ENCODE peak calls at places on chromosomes 3 and 15, in eight cellular contexts. R is bronchial epithelial cell, U is upper lobe of left lung, A is PC-3, I is lower leg skin, G is GM10248, V is GM12864, T is cardiac muscle cell. E is an unnamed sample.

GRCh38 chr15:100849021-100849831 is 30.4 kb upstream of the ALDH1A3 start:
- DNase-seq in V (no peak), T (peak), R (peak), A (peak), U (peak), G (peak), I (no peak), E (peak)

GRCh38 chr15:93865610-93866009 is 365.8 kb upstream of the MCTP2 start:
- DNase-seq in V (no peak), U (no peak), G (no peak), A (no peak), I (no peak), T (no peak), R (no peak), E (no peak)

GRCh38 chr3:11136871-11137626 is 17.2 kb upstream of the HRH1 start:
- DNase-seq in T (peak), V (no peak), U (no peak), R (peak), G (no peak), I (peak), A (peak), E (no peak)

GRCh38 chr3:69962053-69962452 is 37.5 kb upstream of the SAMMSON start:
- DNase-seq in A (no peak), I (no peak), U (no peak), V (no peak), R (no peak), T (no peak), G (no peak), E (no peak)

GRCh38 chr3:8627541-8627940 is 17.1 kb downstream of the SSUH2 start:
- DNase-seq in R (no peak), V (no peak), T (no peak), I (no peak), A (no peak), G (no peak), U (no peak), E (no peak)

GRCh38 chr3:129018271-129018670 is 17.2 kb downstream of the EFCC1 start:
- DNase-seq in I (no peak), G (no peak), R (no peak), U (no peak), T (no peak), V (no peak), A (no peak), E (no peak)

GRCh38 chr3:195558602-195559001 is 15.5 kb upstream of the PPP1R2 start:
- DNase-seq in V (no peak), A (peak), G (peak), T (peak), U (peak), I (no peak), R (peak), E (no peak)

GRCh38 chr3:53630547-53630946 is 136.1 kb downstream of the CACNA1D start:
- DNase-seq in A (peak), U (no peak), V (no peak), R (peak), T (no peak), G (no peak), I (no peak), E (no peak)

GRCh38 chr3:79369306-79369705 is 398.5 kb downstream of the ROBO1 start:
- DNase-seq in A (peak), G (no peak), V (no peak), T (peak), U (no peak), R (no peak), I (no peak), E (no peak)

GRCh38 chr3:56855856-56856538 is 54.2 kb upstream of the ARHGEF3 start:
- DNase-seq in R (no peak), U (peak), V (no peak), T (peak), A (peak), I (no peak), G (peak), E (peak)

GRCh38 chr15:44501768-44502366 is 35.1 kb upstream of the EIF3J start:
- DNase-seq in R (peak), I (no peak), G (peak), V (no peak), T (peak), A (peak), U (no peak), E (no peak)

GRCh38 chr3:69423756-69424155 is 37.9 kb upstream of the FRMD4B start:
- DNase-seq in U (no peak), V (no peak), I (no peak), A (no peak), R (no peak), G (no peak), T (peak), E (no peak)

GRCh38 chr3:13014755-13015285 is 58.4 kb downstream of the IQSEC1 start:
- DNase-seq in U (no peak), A (no peak), R (no peak), I (no peak), V (no peak), G (no peak), T (no peak), E (no peak)

GRCh38 chr3:143222505-143222904 is 102.9 kb downstream of the CHST2 start:
- DNase-seq in I (no peak), T (no peak), U (no peak), R (no peak), G (no peak), V (no peak), A (no peak), E (no peak)

GRCh38 chr15:43553021-43553420 is 35.6 kb downstream of the MAP1A start:
- DNase-seq in A (no peak), I (no peak), V (no peak), T (no peak), G (no peak), R (no peak), U (no peak), E (no peak)

GRCh38 chr3:187739125-187739560 is 6.1 kb downstream of the BCL6 start:
- DNase-seq in R (no peak), A (no peak), I (no peak), V (no peak), G (no peak), U (no peak), T (no peak), E (peak)

GRCh38 chr3:137692803-137693431 is 71.2 kb upstream of the SOX14 start:
- DNase-seq in G (peak), I (no peak), A (peak), T (no peak), V (peak), U (peak), R (peak), E (no peak)

GRCh38 chr3:43231276-43232000 is 54.9 kb upstream of the SNRK start:
- DNase-seq in V (no peak), G (no peak), I (no peak), U (no peak), R (no peak), T (peak), A (no peak), E (no peak)

GRCh38 chr3:69329897-69330296 is 56.0 kb downstream of the FRMD4B start:
- DNase-seq in I (no peak), U (no peak), V (no peak), R (no peak), G (no peak), T (peak), A (no peak), E (no peak)

GRCh38 chr3:110066201-110066600 is 728.9 kb upstream of the DPPA4 start:
- DNase-seq in T (no peak), A (no peak), U (no peak), V (no peak), G (no peak), I (no peak), R (no peak), E (no peak)

GRCh38 chr15:37764733-37765191 is 169.7 kb upstream of the TMCO5A start:
- DNase-seq in G (peak), U (no peak), A (peak), T (peak), R (peak), I (no peak), V (no peak), E (no peak)

GRCh38 chr3:187519428-187519890 is 150.7 kb downstream of the SST start:
- DNase-seq in A (no peak), I (no peak), R (no peak), G (no peak), T (peak), V (no peak), U (no peak), E (no peak)

GRCh38 chr15:90211440-90212168 is 10.5 kb downstream of the SEMA4B start:
- DNase-seq in R (peak), T (no peak), G (no peak), U (peak), A (peak), I (no peak), V (no peak), E (no peak)

GRCh38 chr15:90213123-90213817 is 12.1 kb downstream of the SEMA4B start:
- DNase-seq in A (no peak), R (peak), U (peak), V (no peak), T (no peak), G (no peak), I (no peak), E (no peak)

GRCh38 chr15:90212221-90213079 is 11.3 kb downstream of the SEMA4B start:
- DNase-seq in R (peak), T (no peak), I (no peak), V (no peak), A (peak), U (peak), G (no peak), E (no peak)

GRCh38 chr15:90213818-90214204 is 12.7 kb downstream of the SEMA4B start:
- DNase-seq in I (no peak), U (no peak), G (no peak), V (no peak), A (no peak), R (no peak), T (no peak), E (no peak)

DNA sequence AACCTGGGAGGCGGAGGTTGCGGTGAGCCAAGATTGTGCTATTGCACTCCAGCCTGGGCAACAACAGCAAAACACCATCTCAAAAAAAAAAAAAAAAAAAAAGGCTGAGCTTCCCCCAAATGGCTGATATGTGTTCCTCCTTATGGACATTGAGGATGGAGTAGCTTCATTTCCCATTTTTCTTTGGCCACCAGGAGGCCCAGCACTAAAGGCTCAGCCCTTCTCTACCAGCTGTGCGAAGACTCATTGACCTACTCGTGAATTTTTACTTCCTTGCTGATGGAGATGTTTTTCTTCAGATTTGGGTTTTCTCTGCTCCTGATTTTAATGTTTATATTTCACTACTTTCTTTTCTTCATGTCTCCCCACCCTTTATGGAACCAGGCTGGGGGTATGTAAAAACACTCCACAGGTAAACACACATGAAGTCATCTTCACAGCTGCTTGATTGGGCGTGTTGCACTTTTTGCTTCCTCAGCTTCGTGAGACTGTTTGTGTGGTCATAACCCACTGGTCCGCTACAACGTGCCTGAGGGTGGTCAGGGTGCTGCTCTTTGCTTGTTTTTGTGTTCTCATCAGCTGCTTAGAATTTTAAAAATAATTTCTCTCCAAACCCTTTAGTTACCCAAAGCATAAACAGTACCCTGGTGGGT is 13.5 kb downstream of the SEMA4B start:
- DNase-seq in A (peak), T (no peak), U (no peak), G (no peak), R (no peak), V (no peak), I (no peak), E (no peak)
- TF ChIP-seq CTCF in A (peak), T (peak), U (no peak), G (no peak), R (peak), V (peak), I (no peak), E (no peak)

DNA sequence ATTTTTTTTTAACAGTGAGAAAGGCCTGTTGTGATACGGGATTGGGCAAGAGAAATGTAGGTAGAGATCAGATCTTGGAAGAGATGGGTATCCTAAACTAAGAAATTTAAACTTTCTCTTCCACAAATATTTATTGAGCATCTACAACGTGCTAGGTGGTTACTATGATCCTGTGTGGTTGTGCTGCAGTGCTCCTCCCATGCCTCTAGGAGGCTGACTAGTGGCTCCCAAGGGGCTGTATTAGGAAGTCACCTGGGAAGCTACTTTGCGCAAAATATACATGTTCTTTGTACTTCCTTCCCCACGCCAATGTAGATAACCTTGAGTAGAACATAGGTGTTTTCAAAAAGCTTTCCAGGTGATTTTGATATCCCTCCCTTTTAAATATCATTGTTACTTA is 27.2 kb downstream of the USP3 start:
- DNase-seq in V (no peak), A (no peak), G (no peak), U (no peak), I (no peak), T (no peak), R (no peak), E (no peak)
- TF ChIP-seq CTCF in V (peak), A (peak), G (no peak), U (no peak), I (no peak), T (peak), R (peak), E (no peak)

GRCh38 chr15:79130535-79131130 is 40.1 kb upstream of the RASGRF1 start:
- DNase-seq in A (peak), R (no peak), U (no peak), T (no peak), I (no peak), V (no peak), G (no peak), E (no peak)
- TF ChIP-seq CTCF in A (peak), R (peak), U (no peak), T (peak), I (no peak), V (peak), G (no peak), E (no peak)

DNA sequence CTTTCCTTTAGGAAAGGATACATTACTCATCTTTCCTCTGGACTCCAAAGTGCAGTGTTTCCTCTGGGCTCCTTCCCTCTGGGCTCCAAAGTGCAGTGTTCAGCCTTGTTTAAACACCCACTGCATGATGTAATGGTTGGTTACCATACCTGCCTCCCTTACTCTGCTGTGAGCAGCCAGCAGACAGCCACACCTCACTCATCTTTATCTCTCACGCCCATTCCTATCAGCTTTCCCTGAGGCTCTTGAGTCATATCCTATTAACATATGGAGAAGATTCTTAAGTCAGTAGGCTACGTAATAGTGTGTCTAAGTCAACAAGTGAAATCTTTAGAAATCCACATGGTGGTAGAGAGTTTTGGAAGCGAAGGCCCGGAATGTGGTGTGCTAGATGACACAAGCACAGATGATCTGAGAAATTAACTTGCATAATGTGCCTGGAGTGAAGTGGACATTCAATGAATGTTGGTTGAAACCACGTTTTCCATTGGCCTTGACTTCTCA is 97.2 kb upstream of the CTNNB1 start:
- DNase-seq in U (no peak), V (no peak), G (no peak), R (peak), A (peak), T (no peak), I (no peak), E (no peak)
- TF ChIP-seq CTCF in U (no peak), V (no peak), G (no peak), R (no peak), A (no peak), T (no peak), I (no peak), E (no peak)

GRCh38 chr15:86077070-86077469 is 2.6 kb upstream of the AGBL1 start:
- DNase-seq in G (no peak), V (no peak), R (no peak), T (no peak), U (peak), A (no peak), I (no peak), E (no peak)
- TF ChIP-seq CTCF in G (no peak), V (no peak), R (no peak), T (no peak), U (no peak), A (no peak), I (no peak), E (no peak)

GRCh38 chr3:20130122-20130521 is 55.9 kb downstream of the SGO1 start:
- DNase-seq in I (no peak), G (no peak), U (no peak), T (no peak), A (no peak), R (no peak), V (no peak), E (no peak)
- TF ChIP-seq CTCF in I (no peak), G (no peak), U (no peak), T (no peak), A (no peak), R (no peak), V (no peak), E (no peak)

GRCh38 chr3:30453364-30454039 is 152.9 kb upstream of the TGFBR2 start:
- DNase-seq in U (no peak), G (no peak), A (no peak), V (no peak), I (peak), T (peak), R (no peak), E (no peak)
- TF ChIP-seq CTCF in U (no peak), G (no peak), A (no peak), V (no peak), I (no peak), T (no peak), R (no peak), E (no peak)

GRCh38 chr15:33218071-33218491 is 23.6 kb upstream of the FMN1 start:
- DNase-seq in I (no peak), A (no peak), T (no peak), V (no peak), U (no peak), G (no peak), R (no peak), E (no peak)

GRCh38 chr15:33211409-33211808 is 16.9 kb upstream of the FMN1 start:
- DNase-seq in V (no peak), A (no peak), I (peak), U (no peak), R (no peak), T (no peak), G (no peak), E (no peak)

GRCh38 chr15:33215941-33216872 is 21.7 kb upstream of the FMN1 start:
- DNase-seq in A (peak), I (no peak), R (peak), U (no peak), V (no peak), G (peak), T (peak), E (no peak)
- TF ChIP-seq CTCF in A (peak), I (no peak), R (peak), U (peak), V (peak), G (peak), T (peak), E (no peak)

DNA sequence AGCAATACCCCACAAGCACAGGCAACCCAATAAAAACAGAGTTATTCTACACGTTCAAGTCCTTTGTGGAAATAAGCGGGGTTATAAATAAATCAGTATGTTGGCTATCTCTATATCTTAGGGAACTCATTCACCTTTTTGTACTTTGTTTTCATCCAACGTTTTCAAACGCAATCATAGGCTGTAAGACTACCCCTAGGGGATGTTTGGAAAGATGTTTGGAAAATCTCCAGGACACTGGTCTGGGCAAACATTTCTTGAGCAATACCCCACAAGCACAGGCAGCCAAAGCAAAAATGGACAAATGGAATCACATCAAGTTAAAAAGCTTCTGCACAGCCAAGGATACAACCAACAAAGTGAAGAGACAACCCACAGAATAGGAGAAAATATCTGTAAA is 70.1 kb downstream of the CLDN11 start:
- DNase-seq in R (peak), V (no peak), G (no peak), U (no peak), A (peak), I (no peak), T (peak), E (no peak)
- TF ChIP-seq CTCF in R (no peak), V (no peak), G (no peak), U (no peak), A (no peak), I (no peak), T (peak), E (no peak)

DNA sequence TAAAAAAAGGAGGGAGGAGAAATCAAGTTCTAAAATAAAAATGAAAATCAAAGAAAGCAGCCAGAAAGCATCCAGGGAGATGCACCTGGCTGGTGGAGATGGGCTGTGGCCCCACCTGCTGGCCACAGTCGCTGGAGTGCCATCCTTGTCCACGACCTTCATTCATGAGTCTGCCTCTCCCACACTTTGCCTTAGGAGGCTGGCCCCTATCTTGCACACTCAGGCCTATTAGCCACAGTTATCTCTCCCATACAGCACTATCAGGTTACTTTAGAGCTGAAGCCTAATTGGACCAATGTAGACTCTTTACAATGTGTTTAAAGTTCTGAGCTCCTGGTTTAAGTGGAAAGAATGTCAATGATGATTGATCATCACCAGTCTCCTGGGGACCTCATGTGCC is 392.0 kb upstream of the RORA start:
- DNase-seq in A (peak), T (peak), G (no peak), I (no peak), V (no peak), R (no peak), U (no peak), E (no peak)
- TF ChIP-seq CTCF in A (peak), T (peak), G (peak), I (no peak), V (peak), R (peak), U (peak), E (no peak)

E was measured in activated B cell treated with CpG ODN at 0.5 μM for 24 hours.